ENCODE peak calls at places on chromosomes 6 and 20, in seven cellular contexts. G, H, F, M, Y, O and V are unnamed samples.

GRCh38 chr20:38190936-38191371 is 25.9 kb upstream of the TGM2 start:
- DNase-seq in G (no peak), H (no peak), F (no peak), M (no peak), Y (no peak), O (no peak), V (no peak)

GRCh38 chr20:35467339-35468224 is 12.2 kb downstream of the CEP250 start:
- DNase-seq in G (peak; percentile 49), H (peak; percentile 64), F (no peak), M (no peak), Y (peak; percentile 58), O (no peak), V (peak; percentile 54)

GRCh38 chr20:25761596-25761995 is 64.9 kb upstream of the ZNF337 start:
- DNase-seq in G (no peak), H (no peak), F (no peak), M (no peak), Y (no peak), O (no peak), V (no peak)

GRCh38 chr20:62321521-62321948 is 18.7 kb downstream of the ADRM1 start:
- DNase-seq in G (no peak), H (no peak), F (no peak), M (peak; percentile 78), Y (peak; percentile 27), O (no peak), V (peak; percentile 67)

GRCh38 chr20:8255945-8256632 is 124.0 kb downstream of the PLCB1 start:
- DNase-seq in G (no peak), H (no peak), F (no peak), M (no peak), Y (peak; percentile 67), O (no peak), V (peak; percentile 7)

GRCh38 chr20:44704551-44704971 is 10.6 kb upstream of the CCN5 start:
- DNase-seq in G (no peak), H (peak; percentile 79), F (no peak), M (no peak), Y (peak; percentile 55), O (no peak), V (no peak)

GRCh38 chr6:149683256-149683860 is 34.5 kb downstream of the LATS1 start:
- DNase-seq in G (no peak), H (no peak), F (no peak), M (no peak), Y (no peak), O (no peak), V (no peak)

GRCh38 chr6:7910298-7910653 is 312 bp downstream of the TXNDC5 start:
- DNase-seq in G (no peak), H (no peak), F (no peak), M (no peak), Y (no peak), O (no peak), V (no peak)

GRCh38 chr6:106069478-106069877 is 16.7 kb upstream of the PRDM1 start:
- DNase-seq in G (no peak), H (peak; percentile 92), F (no peak), M (no peak), Y (peak; percentile 59), O (peak; percentile 24), V (no peak)

GRCh38 chr6:13445005-13445743 is 42.2 kb downstream of the GFOD1 start:
- DNase-seq in G (no peak), H (peak; percentile 64), F (no peak), M (no peak), Y (no peak), O (peak; percentile 61), V (no peak)

GRCh38 chr6:71621918-71622519 is 264.3 kb upstream of the RIMS1 start:
- DNase-seq in G (no peak), H (peak; percentile 17), F (no peak), M (no peak), Y (peak; percentile 3), O (peak; percentile 45), V (peak; percentile 60)

GRCh38 chr20:63051186-63051860 is 44.6 kb upstream of the BHLHE23 start:
- DNase-seq in G (no peak), H (no peak), F (no peak), M (no peak), Y (no peak), O (no peak), V (no peak)

GRCh38 chr6:89873721-89874120 is 20.5 kb upstream of the GJA10 start:
- DNase-seq in G (no peak), H (no peak), F (no peak), M (no peak), Y (no peak), O (peak; percentile 77), V (no peak)

GRCh38 chr6:138545621-138545980 is 46.3 kb upstream of the NHSL1 start:
- DNase-seq in G (peak; percentile 37), H (peak; percentile 31), F (peak; percentile 67), M (peak; percentile 86), Y (peak; percentile 51), O (no peak), V (peak; percentile 98)

GRCh38 chr6:14799928-14800327 is 445.9 kb upstream of the JARID2 start:
- DNase-seq in G (peak; percentile 65), H (peak; percentile 81), F (no peak), M (peak; percentile 69), Y (peak; percentile 85), O (peak; percentile 78), V (peak; percentile 97)

GRCh38 chr20:32207626-32208498 is at the start of the genes PLAGL2 and POFUT1:
- DNase-seq in G (peak; percentile 84), H (peak; percentile 82), F (peak; percentile 89), M (peak; percentile 80), Y (peak; percentile 91), O (peak; percentile 92), V (peak; percentile 87)

GRCh38 chr6:40953486-40953885 is 85.5 kb downstream of the UNC5CL start:
- DNase-seq in G (no peak), H (no peak), F (no peak), M (no peak), Y (no peak), O (no peak), V (no peak)

GRCh38 chr6:138931660-138932059 is 56.4 kb downstream of the REPS1 start:
- DNase-seq in G (no peak), H (no peak), F (no peak), M (no peak), Y (no peak), O (no peak), V (no peak)

GRCh38 chr6:65638047-65638831 is 68.8 kb downstream of the EYS start:
- DNase-seq in G (peak; percentile 18), H (no peak), F (peak; percentile 70), M (peak; percentile 71), Y (no peak), O (peak; percentile 27), V (peak; percentile 77)

GRCh38 chr20:34292496-34292895 is 10.7 kb downstream of the AHCY start:
- DNase-seq in G (no peak), H (no peak), F (no peak), M (no peak), Y (no peak), O (no peak), V (no peak)

GRCh38 chr20:18832801-18833200 is 19.2 kb downstream of the SCP2D1 start:
- DNase-seq in G (no peak), H (no peak), F (no peak), M (no peak), Y (peak; percentile 13), O (no peak), V (no peak)

GRCh38 chr6:137493218-137494038 is 766 bp downstream of the OLIG3 start:
- DNase-seq in G (peak; percentile 51), H (no peak), F (peak; percentile 82), M (peak; percentile 76), Y (no peak), O (no peak), V (peak; percentile 57)

GRCh38 chr20:50930139-50931047 is 844 bp downstream of the ADNP start:
- DNase-seq in G (peak; percentile 24), H (no peak), F (no peak), M (no peak), Y (no peak), O (peak; percentile 46), V (no peak)

GRCh38 chr20:4797275-4797674 is 75.6 kb downstream of the PRND start:
- DNase-seq in G (no peak), H (peak; percentile 54), F (no peak), M (no peak), Y (no peak), O (no peak), V (no peak)

GRCh38 chr20:8795404-8795803 is 273.5 kb upstream of the PLCB4 start:
- DNase-seq in G (no peak), H (no peak), F (no peak), M (no peak), Y (no peak), O (no peak), V (no peak)

GRCh38 chr6:66796987-66797386 is 1090.0 kb upstream of the EYS start:
- DNase-seq in G (no peak), H (no peak), F (no peak), M (no peak), Y (no peak), O (no peak), V (no peak)
- H3K4ac ChIP-seq in G (no peak overlapping the region), H (no peak overlapping the region), F (no peak overlapping the region), M (no peak overlapping the region), Y (no peak overlapping the region), O (no peak overlapping the region), V (no peak overlapping the region)

GRCh38 chr6:168722397-168722796 is 281.4 kb downstream of the SMOC2 start:
- DNase-seq in G (no peak), H (no peak), F (no peak), M (no peak), Y (no peak), O (no peak), V (no peak)

GRCh38 chr6:168719901-168720300 is 278.9 kb downstream of the SMOC2 start:
- DNase-seq in G (no peak), H (no peak), F (no peak), M (no peak), Y (no peak), O (no peak), V (no peak)

GRCh38 chr6:168718821-168719475 is 278.0 kb downstream of the SMOC2 start:
- DNase-seq in G (no peak), H (no peak), F (no peak), M (no peak), Y (no peak), O (no peak), V (no peak)

GRCh38 chr6:168724033-168724432 is 283.0 kb downstream of the SMOC2 start:
- DNase-seq in G (no peak), H (no peak), F (no peak), M (no peak), Y (no peak), O (no peak), V (no peak)

DNA sequence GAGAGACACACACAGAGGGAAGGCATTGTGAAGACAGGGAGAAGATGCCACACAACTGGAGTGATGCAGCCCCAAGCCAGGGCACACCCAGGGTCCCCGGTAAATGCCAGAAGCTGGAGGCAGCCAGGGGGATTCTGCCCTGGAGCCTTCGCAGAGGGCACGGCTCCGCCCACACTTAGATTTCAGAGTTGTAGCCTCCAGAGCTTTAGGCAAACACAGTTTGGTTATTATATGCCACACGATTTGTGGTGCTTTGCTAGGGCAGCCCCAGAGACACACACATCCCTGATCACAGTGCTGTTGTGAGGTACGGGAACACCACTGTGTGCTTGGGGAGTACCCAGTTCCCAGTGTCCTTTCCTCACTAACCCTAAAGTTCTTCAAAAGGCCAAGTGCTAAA is 280.6 kb downstream of the SMOC2 start:
- DNase-seq in G (no peak), H (no peak), F (no peak), M (no peak), Y (no peak), O (no peak), V (no peak)
- H3K4ac ChIP-seq in G (no peak overlapping the region), H (no peak overlapping the region), F (no peak overlapping the region), M (no peak overlapping the region), Y (no peak overlapping the region), O (no peak overlapping the region), V (no peak overlapping the region)

GRCh38 chr6:75852721-75853120 is 103.7 kb downstream of the MYO6 start:
- DNase-seq in G (no peak), H (peak; percentile 29), F (no peak), M (no peak), Y (peak; percentile 93), O (peak; percentile 18), V (no peak)
- H3K4ac ChIP-seq in G (no peak overlapping the region), H (no peak overlapping the region), F (no peak overlapping the region), M (no peak overlapping the region), Y (no peak overlapping the region), O (no peak overlapping the region), V (no peak overlapping the region)

GRCh38 chr6:98944168-98944567 is 3.6 kb downstream of the FBXL4 start:
- DNase-seq in G (no peak), H (no peak), F (no peak), M (no peak), Y (no peak), O (no peak), V (no peak)
- H3K4ac ChIP-seq in G (no peak overlapping the region), H (no peak overlapping the region), F (no peak overlapping the region), M (no peak overlapping the region), Y (no peak overlapping the region), O (no peak overlapping the region), V (no peak overlapping the region)